ENCODE peak calls at places on chromosomes 11 and 22, in five cellular contexts. H is suprapubic skin, X is vagina, N is upper lobe of left lung, J is stomach. P is an unnamed sample.

GRCh38 chr22:45997077-45997774 is 20.3 kb upstream of the WNT7B start:
- DNase-seq in H (peak; percentile 91), X (no peak), N (peak; percentile 96), J (peak; percentile 63), P (peak; percentile 93)

GRCh38 chr11:83972536-83972935 is 686.4 kb upstream of the CCDC90B start:
- DNase-seq in H (no peak), X (no peak), N (no peak), J (no peak), P (no peak)

GRCh38 chr11:2240834-2241233 is 29.6 kb downstream of the ASCL2 start:
- DNase-seq in H (no peak), X (no peak), N (no peak), J (no peak), P (no peak)

GRCh38 chr11:127050141-127050632 is 49.6 kb upstream of the KIRREL3 start:
- DNase-seq in H (no peak), X (peak; percentile 37), N (no peak), J (no peak), P (no peak)

GRCh38 chr11:121029153-121029552 is 5.3 kb downstream of the TBCEL start:
- DNase-seq in H (no peak), X (no peak), N (no peak), J (no peak), P (no peak)

GRCh38 chr11:35274909-35275807 is 136.2 kb downstream of the CD44 start:
- DNase-seq in H (peak; percentile 77), X (no peak), N (no peak), J (peak; percentile 89), P (no peak)

GRCh38 chr22:43895986-43896645 is 4.3 kb upstream of the PNPLA5 start:
- DNase-seq in H (no peak), X (no peak), N (no peak), J (no peak), P (no peak)

GRCh38 chr11:21514298-21514697 is 678.6 kb upstream of the ANO5 start:
- DNase-seq in H (no peak), X (no peak), N (no peak), J (no peak), P (no peak)

GRCh38 chr11:15119826-15120225 is 5.1 kb downstream of the INSC start:
- DNase-seq in H (no peak), X (no peak), N (no peak), J (no peak), P (no peak)

GRCh38 chr11:103792981-103793468 is 243.4 kb upstream of the DDI1 start:
- DNase-seq in H (no peak), X (no peak), N (no peak), J (no peak), P (no peak)

GRCh38 chr22:49269928-49270327 is 557.7 kb downstream of the BRD1 start:
- DNase-seq in H (no peak), X (no peak), N (no peak), J (peak; percentile 11), P (peak; percentile 39)

GRCh38 chr11:118104491-118104890 is 17.7 kb upstream of the SMIM35 start:
- DNase-seq in H (no peak), X (no peak), N (no peak), J (no peak), P (no peak)

GRCh38 chr11:102577182-102577581 is 46.6 kb upstream of the MMP7 start:
- DNase-seq in H (no peak), X (no peak), N (no peak), J (no peak), P (no peak)

GRCh38 chr11:44340656-44341055 is 30.7 kb upstream of the ALX4 start:
- DNase-seq in H (no peak), X (no peak), N (no peak), J (no peak), P (no peak)

GRCh38 chr11:18309691-18310090 is 12.2 kb downstream of the HPS5 start:
- DNase-seq in H (no peak), X (no peak), N (no peak), J (no peak), P (no peak)

GRCh38 chr11:67504023-67504949 is 877 bp downstream of the PITPNM1 start:
- DNase-seq in H (no peak), X (no peak), N (peak; percentile 91), J (no peak), P (peak; percentile 88)

GRCh38 chr22:24855794-24856193 is 49.8 kb downstream of the SGSM1 start:
- DNase-seq in H (no peak), X (no peak), N (no peak), J (no peak), P (no peak)

GRCh38 chr22:41442240-41442792 is 4.3 kb downstream of the TOB2 start:
- DNase-seq in H (no peak), X (no peak), N (no peak), J (no peak), P (no peak)

GRCh38 chr22:50363411-50364194 is 20.5 kb downstream of the PPP6R2 start:
- DNase-seq in H (no peak), X (no peak), N (no peak), J (no peak), P (no peak)

GRCh38 chr11:6022954-6023353 is 7.6 kb downstream of the OR56A1 start:
- DNase-seq in H (no peak), X (no peak), N (no peak), J (no peak), P (no peak)

GRCh38 chr11:11884774-11885481 is 43.2 kb downstream of the USP47 start:
- DNase-seq in H (no peak), X (no peak), N (no peak), J (no peak), P (no peak)

GRCh38 chr11:15333407-15333806 is 218.7 kb downstream of the INSC start:
- DNase-seq in H (no peak), X (no peak), N (no peak), J (no peak), P (no peak)

GRCh38 chr11:60005360-60005759 is 11.6 kb upstream of the OOSP4B start:
- DNase-seq in H (no peak), X (no peak), N (no peak), J (no peak), P (no peak)

GRCh38 chr11:32072872-32073661 is 17.8 kb upstream of the RCN1 start:
- DNase-seq in H (no peak), X (no peak), N (peak; percentile 10), J (no peak), P (no peak)

GRCh38 chr22:43308451-43309235 is 34.5 kb downstream of the SCUBE1 start:
- DNase-seq in H (no peak), X (no peak), N (peak; percentile 73), J (no peak), P (no peak)

GRCh38 chr11:95432714-95433503 is 201.9 kb upstream of the SESN3 start:
- DNase-seq in H (no peak), X (no peak), N (no peak), J (no peak), P (no peak)

GRCh38 chr11:75160328-75160757 is 9.4 kb downstream of the SLCO2B1 start:
- DNase-seq in H (no peak), X (no peak), N (no peak), J (no peak), P (no peak)

GRCh38 chr11:103877221-103877620 is 159.2 kb upstream of the DDI1 start:
- DNase-seq in H (no peak), X (no peak), N (no peak), J (no peak), P (no peak)

GRCh38 chr22:25777870-25778269 is 35.9 kb downstream of the MYO18B start:
- DNase-seq in H (no peak), X (no peak), N (no peak), J (no peak), P (no peak)

GRCh38 chr11:112195906-112196305 is 20.6 kb downstream of the BCO2 start:
- DNase-seq in H (no peak), X (no peak), N (no peak), J (no peak), P (no peak)

GRCh38 chr11:11480951-11481350 is 127.9 kb upstream of the CSNK2A3 start:
- DNase-seq in H (no peak), X (no peak), N (no peak), J (no peak), P (no peak)

GRCh38 chr11:34650528-34650927 is 29.6 kb downstream of the EHF start:
- DNase-seq in H (no peak), X (peak; percentile 58), N (no peak), J (no peak), P (no peak)

GRCh38 chr11:2432171-2432621 is 12.1 kb downstream of the TRPM5 start:
- DNase-seq in H (no peak), X (no peak), N (peak; percentile 57), J (no peak), P (peak; percentile 59)

GRCh38 chr22:16962501-16962900 is 45.5 kb downstream of the GAB4 start:
- DNase-seq in H (no peak), X (peak; percentile 69), N (no peak), J (no peak), P (no peak)

GRCh38 chr22:47696776-47697175 is 934.3 kb downstream of the TBC1D22A start:
- DNase-seq in H (no peak), X (no peak), N (no peak), J (no peak), P (no peak)

GRCh38 chr22:30809086-30809485 is 114.4 kb downstream of the OSBP2 start:
- DNase-seq in H (no peak), X (no peak), N (no peak), J (no peak), P (no peak)

GRCh38 chr22:37660709-37661045 is 2.2 kb downstream of the PDXP start:
- DNase-seq in H (no peak), X (no peak), N (no peak), J (no peak), P (no peak)
- H3K4me3 ChIP-seq in H (no peak overlapping the region), X (no peak overlapping the region), N (no peak overlapping the region), J (no peak overlapping the region), P (no peak overlapping the region)

DNA sequence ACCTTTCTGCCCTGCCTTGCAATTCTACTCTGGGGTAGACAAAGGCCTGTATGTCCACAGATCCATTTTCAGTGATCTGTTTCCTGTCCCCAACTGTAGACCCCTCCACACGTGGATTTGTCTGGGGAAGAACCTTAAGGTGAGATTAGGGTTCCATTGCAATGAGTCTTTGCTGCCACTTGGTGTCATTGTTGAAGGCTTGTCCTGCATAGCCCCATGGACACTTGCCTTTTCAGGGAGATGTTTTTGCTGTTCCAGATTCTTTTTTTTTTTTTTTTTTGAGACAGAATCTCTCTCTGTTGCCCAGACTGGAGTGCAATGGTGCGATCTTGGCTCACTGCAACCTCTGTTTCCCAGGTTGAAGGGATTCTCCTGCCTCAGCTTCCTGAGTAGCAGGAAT is 21.8 kb downstream of the SERPING1 start:
- DNase-seq in H (no peak), X (no peak), N (no peak), J (no peak), P (peak; percentile 11)
- TF ChIP-seq CTCF in H (no peak), X (no peak), N (no peak), J (no peak), P (no peak)

DNA sequence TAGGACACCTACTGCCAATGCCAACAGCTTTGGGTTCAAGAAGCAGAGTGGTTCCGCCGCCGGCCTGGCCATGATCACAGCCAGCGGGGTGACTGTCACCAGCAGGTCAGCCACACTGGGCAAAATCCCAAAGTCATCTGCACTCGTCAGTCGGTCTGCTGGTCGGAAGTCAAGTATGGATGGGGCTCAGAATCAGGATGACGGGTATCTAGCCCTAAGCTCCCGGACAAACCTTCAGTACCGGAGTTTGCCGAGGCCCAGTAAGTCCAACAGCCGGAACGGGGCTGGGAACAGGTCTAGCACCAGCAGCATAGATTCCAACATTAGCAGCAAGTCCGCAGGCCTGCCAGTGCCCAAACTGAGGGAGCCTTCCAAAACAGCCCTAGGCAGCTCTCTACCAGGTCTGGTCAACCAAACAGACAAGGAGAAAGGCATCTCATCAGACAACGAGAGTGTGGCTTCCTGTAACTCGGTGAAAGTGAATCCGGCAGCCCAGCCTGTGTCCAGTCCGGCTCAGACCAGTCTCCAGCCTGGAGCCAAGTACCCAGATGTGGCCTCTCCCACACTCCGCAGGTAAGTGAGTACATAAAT is 115.1 kb downstream of the DBX1 start:
- DNase-seq in H (no peak), X (no peak), N (peak; percentile 57), J (no peak), P (no peak)
- TF ChIP-seq POLR2AphosphoS5 in H (no peak), X (no peak), N (no peak), J (no peak), P (no peak)

GRCh38 chr22:27438271-27438980 is 363.1 kb downstream of the MN1 start:
- DNase-seq in H (no peak), X (no peak), N (peak; percentile 72), J (peak; percentile 73), P (no peak)
- H3K4me3 ChIP-seq in H (peak overlapping the region; percentile 14), X (no peak overlapping the region), N (no peak overlapping the region), J (no peak overlapping the region), P (no peak overlapping the region)

P was measured in spleen.